ENCODE peak calls at places on chromosomes 5 and 9, in four cellular contexts. O is K562, S is GM12878, W is IMR-90. V is an unnamed sample. For H3K4me1, the result is how much of the 10 kb centered on the place peaks cover.

GRCh38 chr9:104881991-104882555 is 45.9 kb downstream of the ABCA1 start:
- DNase-seq in S (no peak), O (no peak), W (no peak), V (no peak)

GRCh38 chr5:16135506-16135905 is 44.1 kb downstream of the MARCHF11 start:
- DNase-seq in S (no peak), O (no peak), W (no peak), V (no peak)

GRCh38 chr9:114412057-114412683 is 24.4 kb upstream of the AKNA start:
- DNase-seq in W (no peak), O (no peak), S (no peak), V (no peak)

GRCh38 chr5:5128766-5129165 is 11.4 kb upstream of the ADAMTS16 start:
- DNase-seq in W (no peak), O (no peak), S (no peak), V (no peak)

GRCh38 chr5:177426566-177427210 is at the start of gene GRK6:
- DNase-seq in W (no peak), O (peak), S (no peak), V (no peak)

GRCh38 chr5:140575309-140575708 is 10.7 kb downstream of the SLC35A4 start:
- DNase-seq in S (no peak), O (peak), W (peak), V (peak)

GRCh38 chr9:137756045-137756744 is 121.4 kb upstream of the CACNA1B start:
- DNase-seq in O (no peak), S (no peak), W (peak), V (no peak)

GRCh38 chr9:5188060-5188707 is 2.7 kb upstream of the INSL6 start:
- DNase-seq in W (no peak), S (no peak), O (no peak), V (no peak)

GRCh38 chr5:171129308-171129707 is 179.7 kb upstream of the TLX3 start:
- DNase-seq in O (no peak), S (no peak), W (no peak), V (no peak)

GRCh38 chr9:35611230-35611797 is 6.3 kb downstream of the TESK1 start:
- DNase-seq in O (peak), S (no peak), W (peak), V (peak)

GRCh38 chr9:73370053-73370452 is 218.4 kb downstream of the ANXA1 start:
- DNase-seq in O (peak), W (no peak), S (no peak), V (no peak)

GRCh38 chr5:39584921-39585320 is 160.1 kb upstream of the DAB2 start:
- DNase-seq in O (no peak), W (peak), S (no peak), V (peak)

GRCh38 chr5:6350277-6351090 is 27.9 kb downstream of the MED10 start:
- DNase-seq in O (no peak), S (no peak), W (no peak), V (peak)

GRCh38 chr5:139689631-139690384 is 41.7 kb downstream of the CXXC5 start:
- DNase-seq in S (no peak), W (no peak), O (peak), V (peak)

GRCh38 chr5:157204765-157205164 is 24.1 kb downstream of the ITK start:
- DNase-seq in W (no peak), O (no peak), S (no peak), V (no peak)

GRCh38 chr9:110340306-110340705 is 2.6 kb upstream of the TXNDC8 start:
- DNase-seq in S (no peak), O (no peak), W (no peak), V (no peak)

GRCh38 chr5:68071243-68071642 is 144.3 kb upstream of the PIK3R1 start:
- DNase-seq in O (no peak), W (no peak), S (no peak), V (no peak)

GRCh38 chr5:7210549-7210948 is 185.4 kb upstream of the ADCY2 start:
- DNase-seq in S (no peak), O (no peak), W (no peak), V (no peak)

GRCh38 chr9:25602366-25603044 is 75.7 kb downstream of the TUSC1 start:
- DNase-seq in W (no peak), S (no peak), O (no peak), V (no peak)

GRCh38 chr5:140550147-140551079 is 3.0 kb downstream of the EIF4EBP3 start:
- DNase-seq in O (no peak), S (no peak), W (no peak), V (no peak)

GRCh38 chr9:33787839-33788238 is 7.5 kb upstream of the PRSS3 start:
- DNase-seq in S (no peak), O (no peak), W (no peak), V (no peak)

GRCh38 chr9:33778700-33779351 is 16.5 kb upstream of the PRSS3 start:
- DNase-seq in O (peak), W (peak), S (peak), V (peak)

GRCh38 chr9:33781736-33782135 is 13.6 kb upstream of the PRSS3 start:
- DNase-seq in O (no peak), W (no peak), S (no peak), V (no peak)

GRCh38 chr9:33785914-33786313 is 9.4 kb upstream of the PRSS3 start:
- DNase-seq in S (no peak), O (no peak), W (peak), V (no peak)

DNA sequence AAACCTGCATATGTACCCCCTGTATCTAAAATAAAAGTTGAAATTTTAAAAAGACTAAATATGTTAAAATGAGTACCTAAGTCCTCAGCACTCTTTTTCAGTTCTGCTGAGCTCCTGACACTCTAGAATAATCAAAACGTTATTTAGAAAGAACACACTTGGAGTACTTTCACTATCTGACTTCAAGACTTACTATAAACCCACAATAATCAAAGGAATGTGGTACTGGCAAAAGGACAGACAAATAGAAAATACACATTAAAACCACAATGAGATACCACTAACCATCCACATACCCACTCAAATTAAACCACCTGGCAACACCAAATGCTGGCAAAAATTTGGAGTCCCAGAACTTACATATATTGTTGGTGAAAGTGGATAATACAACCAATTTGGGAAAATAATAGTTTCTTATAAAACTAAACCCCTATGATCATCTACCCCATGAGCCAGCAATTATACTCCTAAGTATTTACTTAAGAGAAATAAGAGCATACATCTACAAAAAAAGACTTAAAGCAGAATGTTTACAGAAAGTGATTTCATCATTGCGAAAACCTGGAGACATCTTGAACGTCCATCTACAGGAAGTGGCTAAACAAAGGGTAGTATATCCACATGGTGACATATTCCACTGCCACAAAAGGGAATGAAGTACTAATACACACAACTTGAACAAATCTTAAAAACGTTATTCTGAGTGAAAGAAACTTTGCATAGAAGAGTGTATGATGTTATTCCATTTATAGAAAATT is 12.8 kb upstream of the PRSS3 start:
- DNase-seq in W (peak), S (no peak), O (no peak), V (peak)
- H3K4me2 ChIP-seq in W (peak), S (no peak), O (no peak), V (no peak)

DNA sequence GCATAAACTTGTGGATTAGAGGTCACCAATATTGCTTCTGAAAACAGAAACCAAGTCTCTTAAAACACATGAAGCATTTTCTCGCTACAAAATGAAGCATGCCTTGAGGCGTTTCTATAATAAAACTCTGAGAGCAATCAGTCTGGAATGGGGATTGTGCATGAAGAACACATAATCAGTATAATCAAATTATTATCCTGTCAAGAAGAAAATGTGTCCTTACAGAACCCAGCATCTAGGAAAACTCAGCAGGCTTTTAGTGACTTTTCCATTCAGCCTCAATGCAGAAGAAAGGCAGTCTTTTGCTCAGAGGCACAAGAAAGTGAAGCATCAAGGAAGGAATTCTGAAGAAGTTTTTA is 121.9 kb downstream of the CDH18 start:
- DNase-seq in S (no peak), W (no peak), O (no peak), V (no peak)
- TF ChIP-seq FOS in S (no peak), W (no peak), O (no peak), V (no peak)

DNA sequence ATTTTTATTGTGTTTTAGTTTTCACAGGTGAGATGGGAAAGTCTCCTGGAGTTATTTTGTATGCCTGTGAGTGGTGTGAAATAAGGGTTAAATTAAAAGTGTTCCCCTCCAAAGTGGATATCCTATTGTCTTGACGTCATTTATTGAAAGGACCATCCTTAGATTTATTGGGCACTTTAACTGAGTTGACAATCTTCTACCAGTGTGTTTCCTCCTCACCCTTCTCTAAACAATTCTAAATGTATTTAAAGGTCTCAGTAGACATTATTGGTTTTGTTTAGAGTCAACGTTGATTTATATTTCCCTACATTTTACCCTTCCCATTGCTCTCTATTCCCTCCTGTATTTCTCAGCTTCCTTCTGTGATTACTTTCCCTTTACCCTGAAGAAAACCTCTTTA is 40.8 kb downstream of the PRRC1 start:
- DNase-seq in W (no peak), O (no peak), S (no peak), V (no peak)
- H3K4me1 ChIP-seq in W (under half), O (under half), S (under half), V (under half)

DNA sequence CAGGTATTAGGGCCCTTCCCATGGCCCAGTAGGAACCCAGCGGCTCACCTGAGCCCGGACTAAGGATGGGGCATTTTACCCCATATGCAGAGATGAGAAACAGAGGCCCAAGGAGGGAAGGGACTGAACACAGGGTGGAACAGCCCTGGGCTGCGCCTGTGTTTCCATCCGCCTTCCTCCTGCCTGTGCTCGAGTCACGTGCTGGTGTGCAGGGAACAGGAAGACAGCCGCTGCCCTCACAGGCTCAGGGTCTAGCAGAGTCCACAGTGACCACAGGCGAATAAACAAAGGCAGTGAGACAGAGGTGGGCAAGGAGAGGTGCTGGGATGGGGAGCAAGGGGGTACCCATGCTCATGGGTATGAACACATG is 129.4 kb downstream of the C9orf50 start:
- DNase-seq in W (no peak), S (no peak), O (no peak), V (peak)
- H3K4me2 ChIP-seq in W (no peak), S (no peak), O (peak), V (no peak)

GRCh38 chr5:93925321-93925720 is 183.9 kb upstream of the POU5F2 start:
- DNase-seq in W (no peak), S (no peak), O (no peak), V (peak)
- TF ChIP-seq FOS in W (no peak), S (no peak), O (no peak), V (no peak)

GRCh38 chr9:37333288-37333687 is 89.2 kb upstream of the GRHPR start:
- DNase-seq in S (no peak), W (no peak), O (peak), V (no peak)
- H3K4me1 ChIP-seq in S (under half), W (under half), O (under half), V (under half)